ENCODE peak calls at places on chromosomes 3 and 15, in four cellular contexts. One of them, this sample, is unnamed.
A peak's percentile ranks its signal among the peaks of the same experiment; 100 is the strongest.

GRCh38 chr3:37862219-37862711 is 585 bp downstream of the CTDSPL start:
- DNase-seq in Caco-2: peak; percentile 44
- DNase-seq in activated B cell treated with CpG ODN at 0.5 μM for 24 hours: no peak
- DNase-seq in GM13976: no peak
- DNase-seq in this sample: peak; percentile 56

GRCh38 chr15:63358296-63359029 is 23.2 kb downstream of the CA12 start:
- DNase-seq in Caco-2: no peak
- DNase-seq in activated B cell treated with CpG ODN at 0.5 μM for 24 hours: no peak
- DNase-seq in GM13976: no peak
- DNase-seq in this sample: no peak

GRCh38 chr15:70783610-70784021 is 20.3 kb upstream of the UACA start:
- DNase-seq in Caco-2: peak; percentile 49
- DNase-seq in activated B cell treated with CpG ODN at 0.5 μM for 24 hours: no peak
- DNase-seq in GM13976: no peak
- DNase-seq in this sample: no peak

GRCh38 chr3:48240000-48240710 is 749 bp upstream of the ZNF589 start:
- DNase-seq in Caco-2: no peak
- DNase-seq in activated B cell treated with CpG ODN at 0.5 μM for 24 hours: no peak
- DNase-seq in GM13976: no peak
- DNase-seq in this sample: no peak

GRCh38 chr15:99146661-99147060 is 41.8 kb downstream of the SYNM start:
- DNase-seq in Caco-2: no peak
- DNase-seq in activated B cell treated with CpG ODN at 0.5 μM for 24 hours: no peak
- DNase-seq in GM13976: no peak
- DNase-seq in this sample: no peak

GRCh38 chr3:151949706-151950105 is 76.3 kb downstream of the SUCNR1 start:
- DNase-seq in Caco-2: no peak
- DNase-seq in activated B cell treated with CpG ODN at 0.5 μM for 24 hours: no peak
- DNase-seq in GM13976: no peak
- DNase-seq in this sample: no peak

GRCh38 chr3:191170097-191170496 is 28.9 kb upstream of the OSTN start:
- DNase-seq in Caco-2: no peak
- DNase-seq in activated B cell treated with CpG ODN at 0.5 μM for 24 hours: no peak
- DNase-seq in GM13976: no peak
- DNase-seq in this sample: no peak

GRCh38 chr3:182792901-182793662 is at the start of gene ATP11B:
- DNase-seq in Caco-2: peak; percentile 80
- DNase-seq in activated B cell treated with CpG ODN at 0.5 μM for 24 hours: peak; percentile 84
- DNase-seq in GM13976: peak; percentile 94
- DNase-seq in this sample: peak; percentile 78

GRCh38 chr3:150447084-150447483 is 39.0 kb downstream of the TSC22D2 start:
- DNase-seq in Caco-2: no peak
- DNase-seq in activated B cell treated with CpG ODN at 0.5 μM for 24 hours: no peak
- DNase-seq in GM13976: no peak
- DNase-seq in this sample: no peak

GRCh38 chr3:62365311-62366092 is 7.8 kb downstream of the FEZF2 start:
- DNase-seq in Caco-2: no peak
- DNase-seq in activated B cell treated with CpG ODN at 0.5 μM for 24 hours: no peak
- DNase-seq in GM13976: no peak
- DNase-seq in this sample: no peak

GRCh38 chr15:52785672-52786406 is 4.3 kb downstream of the ONECUT1 start:
- DNase-seq in Caco-2: no peak
- DNase-seq in activated B cell treated with CpG ODN at 0.5 μM for 24 hours: no peak
- DNase-seq in GM13976: no peak
- DNase-seq in this sample: no peak

GRCh38 chr3:138114988-138115971 is at the start of gene DZIP1L:
- DNase-seq in Caco-2: peak; percentile 67
- DNase-seq in activated B cell treated with CpG ODN at 0.5 μM for 24 hours: peak; percentile 27
- DNase-seq in GM13976: peak; percentile 84
- DNase-seq in this sample: peak; percentile 44

GRCh38 chr3:13463618-13464400 is 16.3 kb upstream of the HDAC11 start:
- DNase-seq in Caco-2: no peak
- DNase-seq in activated B cell treated with CpG ODN at 0.5 μM for 24 hours: no peak
- DNase-seq in GM13976: no peak
- DNase-seq in this sample: no peak

GRCh38 chr3:195073866-195074860 is 196.8 kb downstream of the XXYLT1 start:
- DNase-seq in Caco-2: no peak
- DNase-seq in activated B cell treated with CpG ODN at 0.5 μM for 24 hours: peak; percentile 4
- DNase-seq in GM13976: no peak
- DNase-seq in this sample: no peak

GRCh38 chr3:16609927-16610580 is 4.8 kb upstream of the DAZL start:
- DNase-seq in Caco-2: no peak
- DNase-seq in activated B cell treated with CpG ODN at 0.5 μM for 24 hours: no peak
- DNase-seq in GM13976: no peak
- DNase-seq in this sample: no peak

GRCh38 chr3:119937229-119937628 is 155.3 kb downstream of the NR1I2 start:
- DNase-seq in Caco-2: no peak
- DNase-seq in activated B cell treated with CpG ODN at 0.5 μM for 24 hours: no peak
- DNase-seq in GM13976: peak; percentile 47
- DNase-seq in this sample: peak; percentile 80

GRCh38 chr15:52078876-52079700 is 33.5 kb downstream of the BCL2L10 start:
- DNase-seq in Caco-2: peak; percentile 85
- DNase-seq in activated B cell treated with CpG ODN at 0.5 μM for 24 hours: peak; percentile 60
- DNase-seq in GM13976: peak; percentile 78
- DNase-seq in this sample: peak; percentile 92

GRCh38 chr15:80744826-80745225 is 34.3 kb upstream of the CEMIP start:
- DNase-seq in Caco-2: no peak
- DNase-seq in activated B cell treated with CpG ODN at 0.5 μM for 24 hours: no peak
- DNase-seq in GM13976: no peak
- DNase-seq in this sample: no peak

GRCh38 chr3:46716461-46717441 is 918 bp downstream of the PRSS50 start:
- DNase-seq in Caco-2: no peak
- DNase-seq in activated B cell treated with CpG ODN at 0.5 μM for 24 hours: no peak
- DNase-seq in GM13976: peak; percentile 25
- DNase-seq in this sample: no peak

GRCh38 chr3:105444725-105445124 is 78.0 kb downstream of the ALCAM start:
- DNase-seq in Caco-2: no peak
- DNase-seq in activated B cell treated with CpG ODN at 0.5 μM for 24 hours: no peak
- DNase-seq in GM13976: no peak
- DNase-seq in this sample: no peak

GRCh38 chr15:72497402-72497801 is 23.3 kb downstream of the ARIH1 start:
- DNase-seq in Caco-2: no peak
- DNase-seq in activated B cell treated with CpG ODN at 0.5 μM for 24 hours: no peak
- DNase-seq in GM13976: no peak
- DNase-seq in this sample: no peak

GRCh38 chr3:95460274-95460673 is 1354.1 kb upstream of the EPHA6 start:
- DNase-seq in Caco-2: no peak
- DNase-seq in activated B cell treated with CpG ODN at 0.5 μM for 24 hours: no peak
- DNase-seq in GM13976: no peak
- DNase-seq in this sample: no peak

GRCh38 chr3:44883999-44884431 is 9.6 kb downstream of the TGM4 start:
- DNase-seq in Caco-2: no peak
- DNase-seq in activated B cell treated with CpG ODN at 0.5 μM for 24 hours: no peak
- DNase-seq in GM13976: no peak
- DNase-seq in this sample: no peak

GRCh38 chr3:186775999-186776398 is 7.4 kb upstream of the EIF4A2 start:
- DNase-seq in Caco-2: no peak
- DNase-seq in activated B cell treated with CpG ODN at 0.5 μM for 24 hours: no peak
- DNase-seq in GM13976: no peak
- DNase-seq in this sample: no peak
- TF ChIP-seq CTCF in Caco-2: no peak
- TF ChIP-seq CTCF in activated B cell treated with CpG ODN at 0.5 μM for 24 hours: no peak
- TF ChIP-seq CTCF in GM13976: no peak
- TF ChIP-seq CTCF in this sample: no peak

DNA sequence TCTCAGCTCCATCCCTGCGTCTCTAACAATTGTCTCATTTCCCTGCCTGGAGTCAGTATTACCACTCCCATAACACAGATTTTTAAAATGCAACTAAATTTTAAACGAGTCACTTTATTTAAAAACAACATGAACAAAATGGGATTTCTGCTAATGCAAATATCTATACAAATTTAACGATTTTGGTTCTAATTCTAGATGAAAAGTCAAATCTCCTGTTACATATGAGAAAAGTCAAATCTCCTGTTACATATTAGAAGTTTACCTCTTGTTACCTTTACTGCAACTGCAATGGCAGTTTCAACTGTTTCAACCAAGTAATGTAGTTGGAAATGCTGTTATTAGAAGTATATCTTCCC is 578 bp upstream of the RPL39L start:
- DNase-seq in Caco-2: no peak
- DNase-seq in activated B cell treated with CpG ODN at 0.5 μM for 24 hours: no peak
- DNase-seq in GM13976: no peak
- DNase-seq in this sample: no peak
- TF ChIP-seq CTCF in Caco-2: no peak
- TF ChIP-seq CTCF in activated B cell treated with CpG ODN at 0.5 μM for 24 hours: no peak
- TF ChIP-seq CTCF in GM13976: no peak
- TF ChIP-seq CTCF in this sample: peak; percentile 49

GRCh38 chr3:39126532-39127071 is 19.1 kb downstream of the TTC21A start:
- DNase-seq in Caco-2: peak; percentile 61
- DNase-seq in activated B cell treated with CpG ODN at 0.5 μM for 24 hours: no peak
- DNase-seq in GM13976: no peak
- DNase-seq in this sample: peak; percentile 64
- TF ChIP-seq CTCF in Caco-2: peak; percentile 29
- TF ChIP-seq CTCF in activated B cell treated with CpG ODN at 0.5 μM for 24 hours: no peak
- TF ChIP-seq CTCF in GM13976: peak; percentile 47
- TF ChIP-seq CTCF in this sample: peak; percentile 46

GRCh38 chr3:123119802-123120201 is 53.0 kb downstream of the PDIA5 start:
- DNase-seq in Caco-2: no peak
- DNase-seq in activated B cell treated with CpG ODN at 0.5 μM for 24 hours: no peak
- DNase-seq in GM13976: no peak
- DNase-seq in this sample: no peak

GRCh38 chr3:123116116-123116515 is 49.3 kb downstream of the PDIA5 start:
- DNase-seq in Caco-2: no peak
- DNase-seq in activated B cell treated with CpG ODN at 0.5 μM for 24 hours: no peak
- DNase-seq in GM13976: no peak
- DNase-seq in this sample: no peak

GRCh38 chr3:123122525-123123315 is 55.9 kb downstream of the PDIA5 start:
- DNase-seq in Caco-2: no peak
- DNase-seq in activated B cell treated with CpG ODN at 0.5 μM for 24 hours: no peak
- DNase-seq in GM13976: no peak
- DNase-seq in this sample: no peak

GRCh38 chr3:123120546-123120945 is 53.7 kb downstream of the PDIA5 start:
- DNase-seq in Caco-2: no peak
- DNase-seq in activated B cell treated with CpG ODN at 0.5 μM for 24 hours: no peak
- DNase-seq in GM13976: no peak
- DNase-seq in this sample: no peak

GRCh38 chr3:123119388-123119787 is 52.6 kb downstream of the PDIA5 start:
- DNase-seq in Caco-2: no peak
- DNase-seq in activated B cell treated with CpG ODN at 0.5 μM for 24 hours: no peak
- DNase-seq in GM13976: no peak
- DNase-seq in this sample: no peak
- TF ChIP-seq CTCF in Caco-2: no peak
- TF ChIP-seq CTCF in activated B cell treated with CpG ODN at 0.5 μM for 24 hours: no peak
- TF ChIP-seq CTCF in GM13976: no peak
- TF ChIP-seq CTCF in this sample: no peak

GRCh38 chr15:25691544-25692430 is 171.3 kb downstream of the ATP10A start:
- DNase-seq in Caco-2: peak; percentile 21
- DNase-seq in activated B cell treated with CpG ODN at 0.5 μM for 24 hours: no peak
- DNase-seq in GM13976: no peak
- DNase-seq in this sample: no peak
- TF ChIP-seq CTCF in Caco-2: peak; percentile 35
- TF ChIP-seq CTCF in activated B cell treated with CpG ODN at 0.5 μM for 24 hours: no peak
- TF ChIP-seq CTCF in GM13976: no peak
- TF ChIP-seq CTCF in this sample: no peak

GRCh38 chr15:45167631-45168205 is 20.0 kb downstream of the SHF start:
- DNase-seq in Caco-2: no peak
- DNase-seq in activated B cell treated with CpG ODN at 0.5 μM for 24 hours: no peak
- DNase-seq in GM13976: no peak
- DNase-seq in this sample: no peak
- TF ChIP-seq CTCF in Caco-2: no peak
- TF ChIP-seq CTCF in activated B cell treated with CpG ODN at 0.5 μM for 24 hours: no peak
- TF ChIP-seq CTCF in GM13976: no peak
- TF ChIP-seq CTCF in this sample: no peak

DNA sequence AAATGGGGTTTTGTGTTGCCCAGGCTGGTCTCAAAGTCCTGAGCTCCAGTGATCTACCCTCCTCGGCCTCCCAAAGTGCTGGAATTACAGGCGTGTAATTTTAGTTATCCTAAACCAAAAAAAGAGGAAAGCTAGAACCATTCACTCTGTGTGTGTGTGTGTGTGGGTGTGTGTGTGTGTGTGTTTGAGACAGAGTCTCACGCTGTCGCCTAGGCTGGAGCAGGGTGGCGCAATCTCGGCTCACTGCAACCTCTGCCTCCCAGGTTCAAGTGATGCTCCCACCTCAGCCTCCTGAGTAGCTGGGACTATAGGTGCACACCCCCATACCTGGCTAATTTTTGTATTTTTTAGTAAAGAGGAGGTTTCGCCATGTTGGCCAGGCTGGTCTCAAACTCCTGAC is 84.0 kb downstream of the TFDP2 start:
- DNase-seq in Caco-2: no peak
- DNase-seq in activated B cell treated with CpG ODN at 0.5 μM for 24 hours: no peak
- DNase-seq in GM13976: no peak
- DNase-seq in this sample: no peak
- TF ChIP-seq CTCF in Caco-2: no peak
- TF ChIP-seq CTCF in activated B cell treated with CpG ODN at 0.5 μM for 24 hours: no peak
- TF ChIP-seq CTCF in GM13976: no peak
- TF ChIP-seq CTCF in this sample: no peak